ENCODE peak calls at places on chromosome X, in four cellular contexts. C is NCI-H187 treated with DMSO at 0.1 percent for 48 hours; W is IMR-90; O is stimulated activated CD8-positive, alpha-beta memory T cell treated with anti-CD3 and anti-CD28 coated beads, Interleukin-4, amount 100 ng/mL, for 1 hour. I is an unnamed sample.

GRCh38 chrX:73851014-73852009 is 288.3 kb downstream of the CHIC1 start:
- DNase-seq in C (peak; percentile 65), O (peak; percentile 32), W (peak; percentile 96), I (peak; percentile 61)

GRCh38 chrX:77742788-77743476 is 43.1 kb downstream of the ATRX start:
- DNase-seq in O (no peak), C (no peak), W (no peak), I (no peak)

GRCh38 chrX:119640621-119641020 is 34.4 kb upstream of the NKRF start:
- DNase-seq in O (no peak), W (no peak), C (no peak), I (no peak)

GRCh38 chrX:71515039-71515398 is 17.9 kb upstream of the OGT start:
- DNase-seq in C (no peak), W (no peak), O (no peak), I (no peak)

GRCh38 chrX:14027511-14028019 is 2.1 kb downstream of the GEMIN8 start:
- DNase-seq in C (no peak), W (peak; percentile 86), O (no peak), I (no peak)

GRCh38 chrX:15269618-15270521 is at the start of gene ASB9:
- DNase-seq in W (peak; percentile 34), C (no peak), O (no peak), I (no peak)

GRCh38 chrX:107541244-107541643 is 87.1 kb upstream of the PRPS1 start:
- DNase-seq in C (no peak), W (peak; percentile 52), O (no peak), I (no peak)

GRCh38 chrX:105209406-105209805 is 11.1 kb downstream of the TEX13A start:
- DNase-seq in W (no peak), C (no peak), O (no peak), I (no peak)

GRCh38 chrX:5842601-5843000 is 386.1 kb downstream of the NLGN4X start:
- DNase-seq in O (no peak), W (no peak), C (no peak), I (no peak)

GRCh38 chrX:71366674-71367256 is 608 bp downstream of the TAF1 start:
- DNase-seq in C (no peak), O (no peak), W (peak; percentile 16), I (peak; percentile 2)

GRCh38 chrX:22196151-22196550 is 76.6 kb upstream of the CBLL2 start:
- DNase-seq in W (no peak), O (no peak), C (no peak), I (no peak)

GRCh38 chrX:153516055-153516454 is 1.4 kb upstream of the ATP2B3 start:
- DNase-seq in W (peak; percentile 11), O (no peak), C (no peak), I (no peak)

GRCh38 chrX:25600776-25601175 is 537.4 kb upstream of the MAGEB18 start:
- DNase-seq in W (peak; percentile 6), O (no peak), C (no peak), I (no peak)

GRCh38 chrX:71224098-71224708 is 1.2 kb downstream of the GJB1 start:
- DNase-seq in C (no peak), W (no peak), O (no peak), I (no peak)

I was measured in activated T-helper 1 cell treated with Interleukin-2 at 50 U/mL for 16 hours.